ENCODE peak calls at places on chromosome 19, in nine cellular contexts. B, N, V, R, Z, O, K, Q and C are unnamed samples.

GRCh38 chr19:8233370-8233769 is 24.2 kb downstream of the CERS4 start:
- DNase-seq in N (no peak), V (no peak), Q (no peak), R (no peak), O (no peak), B (no peak), K (no peak), Z (no peak), C (no peak)

GRCh38 chr19:48991823-48992570 is 1.1 kb downstream of the GYS1 start:
- DNase-seq in N (no peak), K (no peak), O (no peak), Q (peak), B (no peak), R (peak), Z (peak), V (peak), C (peak)

GRCh38 chr19:43476606-43477005 is 11.2 kb upstream of the LYPD3 start:
- DNase-seq in K (no peak), V (no peak), Q (peak), O (no peak), B (no peak), R (no peak), N (no peak), Z (no peak), C (peak)

GRCh38 chr19:4428326-4428975 is 26.0 kb downstream of the CHAF1A start:
- DNase-seq in R (no peak), O (no peak), K (no peak), Z (no peak), Q (no peak), B (no peak), N (no peak), V (no peak), C (no peak)

GRCh38 chr19:8459520-8460260 is 14.9 kb downstream of the HNRNPM start:
- DNase-seq in N (no peak), R (no peak), Q (peak), K (no peak), Z (no peak), V (no peak), O (no peak), B (no peak), C (no peak)

GRCh38 chr19:13060233-13060963 is 42.3 kb downstream of the LYL1 start:
- DNase-seq in Z (no peak), R (no peak), Q (no peak), V (no peak), B (no peak), K (peak), O (no peak), N (no peak), C (no peak)

GRCh38 chr19:51983361-51983760 is 3.3 kb downstream of the ZNF350 start:
- DNase-seq in Q (no peak), K (no peak), N (no peak), V (no peak), B (no peak), Z (no peak), O (no peak), R (no peak), C (no peak)

GRCh38 chr19:51687791-51688664 is 5.1 kb upstream of the SPACA6 start:
- DNase-seq in N (no peak), R (no peak), Q (peak), V (peak), K (peak), B (peak), O (no peak), Z (peak), C (no peak)

GRCh38 chr19:23415034-23415433 is 19.8 kb upstream of the ZNF91 start:
- DNase-seq in R (no peak), O (no peak), Z (no peak), K (no peak), V (no peak), Q (no peak), B (no peak), N (peak), C (no peak)

GRCh38 chr19:1501200-1501595 is 10.2 kb downstream of the REEP6 start:
- DNase-seq in R (no peak), Q (no peak), B (no peak), K (no peak), N (peak), V (no peak), Z (no peak), O (no peak), C (no peak)

GRCh38 chr19:33509774-33510173 is 11.8 kb downstream of the PEPD start:
- DNase-seq in K (no peak), R (no peak), N (no peak), Q (no peak), O (no peak), B (no peak), Z (no peak), V (no peak), C (no peak)

GRCh38 chr19:39397360-39398296 is 6.5 kb downstream of the MED29 start:
- DNase-seq in N (peak), K (peak), Z (peak), R (peak), V (peak), O (peak), B (peak), Q (peak), C (no peak)

GRCh38 chr19:39038098-39038497 is 5.7 kb upstream of the FBXO27 start:
- DNase-seq in Q (peak), B (peak), O (no peak), K (peak), Z (peak), N (peak), R (no peak), V (no peak), C (no peak)

GRCh38 chr19:14366529-14366928 is 14.7 kb upstream of the ADGRE5 start:
- DNase-seq in O (peak), Q (peak), R (peak), K (peak), B (no peak), V (peak), Z (peak), N (peak), C (no peak)

GRCh38 chr19:322616-323015 is 22.0 kb downstream of the MIER2 start:
- DNase-seq in B (no peak), K (no peak), O (no peak), R (no peak), V (no peak), N (no peak), Z (no peak), Q (no peak), C (no peak)

GRCh38 chr19:5793188-5793587 is 2.2 kb upstream of the DUS3L start:
- DNase-seq in N (no peak), K (no peak), R (no peak), V (no peak), B (no peak), Z (no peak), Q (no peak), O (no peak), C (no peak)

GRCh38 chr19:49333426-49334288 is 1.5 kb upstream of the CD37 start:
- DNase-seq in B (no peak), N (no peak), O (peak), V (no peak), K (no peak), Z (no peak), R (no peak), Q (no peak), C (no peak)

GRCh38 chr19:38667552-38668205 is 20.2 kb downstream of the ACTN4 start:
- DNase-seq in V (no peak), R (no peak), Z (no peak), K (no peak), O (no peak), Q (peak), B (no peak), N (no peak), C (peak)

GRCh38 chr19:51726049-51726448 is 2.3 kb upstream of the HAS1 start:
- DNase-seq in V (no peak), K (no peak), N (no peak), R (peak), Q (no peak), O (no peak), Z (peak), B (no peak), C (peak)

GRCh38 chr19:11335449-11336146 is 3.9 kb downstream of the RAB3D start:
- DNase-seq in Q (no peak), K (no peak), Z (no peak), V (no peak), B (no peak), N (no peak), O (no peak), R (no peak), C (no peak)

GRCh38 chr19:6828698-6829633 is 56.5 kb downstream of the VAV1 start:
- DNase-seq in V (no peak), R (no peak), K (no peak), O (peak), B (no peak), N (no peak), Z (no peak), Q (no peak), C (no peak)

GRCh38 chr19:5086232-5086631 is 117.3 kb downstream of the KDM4B start:
- DNase-seq in Q (no peak), R (no peak), V (no peak), B (no peak), O (no peak), N (no peak), K (no peak), Z (no peak), C (no peak)

GRCh38 chr19:17109962-17110598 is 34.5 kb downstream of the MYO9B start:
- DNase-seq in O (no peak), B (no peak), N (no peak), V (no peak), K (no peak), R (no peak), Q (no peak), Z (peak), C (no peak)

GRCh38 chr19:4115818-4116385 is 8.0 kb downstream of the MAP2K2 start:
- DNase-seq in Q (no peak), R (no peak), B (no peak), V (no peak), N (no peak), K (no peak), Z (peak), O (no peak), C (no peak)

GRCh38 chr19:19550972-19551861 is 13.2 kb downstream of the CILP2 start:
- DNase-seq in R (no peak), K (no peak), Q (no peak), Z (no peak), N (no peak), B (no peak), O (no peak), V (no peak), C (no peak)

GRCh38 chr19:8468124-8468523 is 23.3 kb downstream of the HNRNPM start:
- DNase-seq in Z (no peak), R (no peak), K (no peak), Q (no peak), B (no peak), N (no peak), O (no peak), V (no peak), C (no peak)

GRCh38 chr19:46487178-46487801 is 8.4 kb downstream of the PNMA8B start:
- DNase-seq in N (no peak), R (no peak), O (no peak), Z (no peak), B (no peak), Q (peak), K (no peak), V (no peak), C (no peak)

GRCh38 chr19:13892885-13893284 is 13.0 kb downstream of the BRME1 start:
- DNase-seq in Q (peak), N (no peak), B (no peak), K (no peak), V (no peak), Z (no peak), O (no peak), R (no peak), C (no peak)

GRCh38 chr19:32067686-32068085 is 277.7 kb upstream of the ZNF507 start:
- DNase-seq in R (no peak), B (no peak), N (no peak), V (no peak), K (peak), Z (no peak), Q (no peak), O (no peak), C (no peak)
- TF ChIP-seq CTCF in R (no peak), B (no peak), N (no peak), V (no peak), K (peak), Z (no peak), Q (no peak), O (no peak), C (no peak)

GRCh38 chr19:47580397-47580796 is 7.4 kb upstream of the ZNF541 start:
- DNase-seq in O (no peak), Q (no peak), V (no peak), N (no peak), Z (no peak), B (no peak), R (no peak), K (no peak), C (no peak)
- TF ChIP-seq CTCF in O (no peak), Q (no peak), V (no peak), N (no peak), Z (no peak), B (no peak), R (no peak), K (no peak), C (no peak)

GRCh38 chr19:35479278-35479677 is 11.0 kb downstream of the KRTDAP start:
- DNase-seq in Z (no peak), K (no peak), O (no peak), B (no peak), V (no peak), N (no peak), R (no peak), Q (no peak), C (no peak)
- TF ChIP-seq CTCF in Z (no peak), K (no peak), O (no peak), B (no peak), V (no peak), N (no peak), R (no peak), Q (no peak), C (no peak)

GRCh38 chr19:2628597-2628996 is 73.9 kb downstream of the GNG7 start:
- DNase-seq in K (no peak), N (no peak), O (no peak), R (no peak), Z (no peak), Q (no peak), B (no peak), V (no peak), C (no peak)

GRCh38 chr19:2627855-2628254 is 74.6 kb downstream of the GNG7 start:
- DNase-seq in B (no peak), Z (no peak), N (no peak), R (no peak), K (no peak), V (no peak), Q (no peak), O (no peak), C (no peak)

GRCh38 chr19:2630352-2631001 is 72.0 kb downstream of the GNG7 start:
- DNase-seq in O (no peak), Q (no peak), K (no peak), Z (no peak), V (no peak), B (no peak), N (no peak), R (no peak), C (no peak)

GRCh38 chr19:2631213-2631821 is 71.2 kb downstream of the GNG7 start:
- DNase-seq in R (no peak), Z (no peak), K (no peak), O (no peak), V (no peak), N (no peak), B (no peak), Q (peak), C (no peak)

DNA sequence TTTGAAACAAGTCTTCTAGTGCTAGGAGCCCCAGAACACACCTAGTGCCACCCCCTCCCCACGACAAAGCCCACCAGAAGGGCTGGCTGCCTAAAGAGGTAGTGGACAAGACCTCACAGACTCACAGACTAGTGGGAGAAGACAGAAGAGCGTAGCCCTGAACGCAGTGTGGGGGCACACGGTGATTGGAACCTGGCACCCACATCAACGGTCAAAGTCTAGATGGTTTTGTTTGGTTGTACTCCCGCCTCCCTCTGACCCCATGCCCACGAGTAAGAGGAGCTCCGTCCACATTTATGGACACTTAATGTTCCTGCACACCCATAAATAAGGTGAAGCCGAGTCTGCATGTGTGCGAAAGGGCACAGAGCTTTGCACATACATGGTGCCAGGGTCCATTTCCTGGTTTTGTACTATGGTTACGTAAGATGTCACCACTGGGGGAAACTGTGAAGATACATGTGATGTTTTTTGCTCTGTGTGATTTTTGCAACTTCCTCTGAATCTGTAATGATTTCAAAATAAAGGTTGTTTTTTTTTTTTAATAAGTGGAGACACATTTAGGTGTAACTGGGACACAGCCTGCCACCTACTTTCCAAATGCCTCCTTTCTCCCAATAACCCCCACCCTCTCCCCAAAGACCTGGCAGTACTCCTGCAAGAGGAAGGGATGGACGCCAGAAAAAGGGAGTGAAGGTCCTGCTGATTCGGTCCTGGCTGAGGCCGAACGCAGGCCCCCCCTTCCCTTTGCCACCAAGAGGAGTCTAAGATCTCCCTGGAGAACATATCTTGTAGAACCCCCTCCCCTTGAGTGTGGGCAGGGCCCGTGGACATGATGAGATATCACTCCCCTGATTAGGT is 72.8 kb downstream of the GNG7 start:
- DNase-seq in N (no peak), K (no peak), V (no peak), B (no peak), O (no peak), Q (no peak), R (no peak), Z (no peak), C (no peak)
- TF ChIP-seq CTCF in N (no peak), K (no peak), V (no peak), B (no peak), O (no peak), Q (no peak), R (no peak), Z (no peak), C (no peak)

GRCh38 chr19:18496167-18496979 is 25.5 kb downstream of the ELL start:
- DNase-seq in R (no peak), Z (no peak), O (peak), N (peak), Q (no peak), V (no peak), K (no peak), B (no peak), C (no peak)
- TF ChIP-seq CTCF in R (no peak), Z (no peak), O (no peak), N (no peak), Q (no peak), V (no peak), K (no peak), B (no peak), C (no peak)